ENCODE peak calls at places on chromosomes 4 and X, in nine cellular contexts. O, P, C, U, W, R, H, B and L are unnamed samples.

GRCh38 chr4:161320377-161320776 is 843.4 kb downstream of the FSTL5 start:
- DNase-seq in O (no peak), P (no peak), C (peak; percentile 49), U (no peak), W (peak; percentile 57), R (peak; percentile 28), H (peak; percentile 44), B (no peak), L (peak; percentile 60)

GRCh38 chr4:141501395-141501794 is 135.0 kb upstream of the IL15 start:
- DNase-seq in O (no peak), P (no peak), C (no peak), U (peak; percentile 19), W (no peak), R (no peak), H (no peak), B (no peak), L (no peak)

GRCh38 chrX:39721570-39722279 is 376.0 kb downstream of the BCOR start:
- DNase-seq in O (no peak), P (no peak), C (no peak), U (peak; percentile 93), W (no peak), R (no peak), H (no peak), B (no peak), L (no peak)

GRCh38 chr4:111961806-111962205 is 183.4 kb upstream of the FAM241A start:
- DNase-seq in O (no peak), P (no peak), C (no peak), U (no peak), W (no peak), R (no peak), H (no peak), B (no peak), L (no peak)

GRCh38 chr4:107989162-107989536 is 540 bp upstream of the HADH start:
- DNase-seq in O (no peak), P (no peak), C (no peak), U (no peak), W (no peak), R (no peak), H (no peak), B (no peak), L (no peak)

GRCh38 chr4:10587697-10588096 is 96.9 kb downstream of the CLNK start:
- DNase-seq in O (no peak), P (no peak), C (peak; percentile 55), U (no peak), W (no peak), R (no peak), H (no peak), B (no peak), L (no peak)

GRCh38 chr4:123740236-123740635 is 343.6 kb downstream of the SPRY1 start:
- DNase-seq in O (no peak), P (no peak), C (no peak), U (no peak), W (no peak), R (no peak), H (no peak), B (no peak), L (no peak)

GRCh38 chr4:182289809-182290208 is 46.6 kb downstream of the TENM3 start:
- DNase-seq in O (no peak), P (no peak), C (no peak), U (no peak), W (peak; percentile 38), R (no peak), H (no peak), B (no peak), L (no peak)

GRCh38 chrX:119411959-119412358 is 12.8 kb downstream of the SLC25A43 start:
- DNase-seq in O (no peak), P (no peak), C (no peak), U (no peak), W (peak; percentile 20), R (no peak), H (peak; percentile 59), B (no peak), L (no peak)

GRCh38 chr4:130233377-130234047 is 1137.6 kb downstream of the C4orf33 start:
- DNase-seq in O (peak; percentile 0), P (no peak), C (peak; percentile 25), U (peak; percentile 12), W (no peak), R (no peak), H (no peak), B (no peak), L (no peak)

GRCh38 chrX:143634373-143634685 is 1.6 kb downstream of the SLITRK4 start:
- DNase-seq in O (no peak), P (no peak), C (no peak), U (no peak), W (no peak), R (peak; percentile 11), H (no peak), B (no peak), L (no peak)

GRCh38 chr4:4248885-4249203 is 821 bp upstream of the TMEM128 start:
- DNase-seq in O (no peak), P (no peak), C (no peak), U (no peak), W (no peak), R (no peak), H (no peak), B (no peak), L (no peak)

GRCh38 chrX:43349363-43349762 is 306.7 kb upstream of the MAOA start:
- DNase-seq in O (no peak), P (no peak), C (peak; percentile 36), U (peak; percentile 30), W (peak; percentile 46), R (peak; percentile 22), H (peak; percentile 41), B (peak; percentile 4), L (peak; percentile 21)

GRCh38 chr4:151099976-151100417 is 569 bp downstream of the RPS3A start:
- DNase-seq in O (no peak), P (no peak), C (no peak), U (peak; percentile 58), W (no peak), R (no peak), H (no peak), B (no peak), L (no peak)

GRCh38 chr4:98507299-98507698 is 151.1 kb downstream of the TSPAN5 start:
- DNase-seq in O (no peak), P (no peak), C (no peak), U (no peak), W (no peak), R (no peak), H (no peak), B (no peak), L (no peak)

GRCh38 chr4:176443117-176443516 is 123.4 kb downstream of the SPCS3 start:
- DNase-seq in O (no peak), P (no peak), C (no peak), U (peak; percentile 98), W (no peak), R (no peak), H (no peak), B (no peak), L (no peak)

GRCh38 chrX:45445745-45446412 is 245.2 kb upstream of the DIPK2B start:
- DNase-seq in O (no peak), P (no peak), C (peak; percentile 44), U (peak; percentile 78), W (no peak), R (no peak), H (no peak), B (no peak), L (no peak)

GRCh38 chr4:142281999-142282398 is 564.1 kb downstream of the INPP4B start:
- DNase-seq in O (no peak), P (no peak), C (no peak), U (no peak), W (no peak), R (no peak), H (no peak), B (no peak), L (no peak)

GRCh38 chrX:15274946-15275345 is 5.1 kb upstream of the ASB9 start:
- DNase-seq in O (no peak), P (no peak), C (no peak), U (no peak), W (no peak), R (no peak), H (no peak), B (no peak), L (no peak)

GRCh38 chrX:122552291-122552800 is 631.7 kb upstream of the GRIA3 start:
- DNase-seq in O (no peak), P (no peak), C (no peak), U (peak; percentile 20), W (no peak), R (no peak), H (no peak), B (no peak), L (no peak)